ENCODE peak calls at places on chromosomes 11 and 22, in eight cellular contexts. W, U, Z, O, J, G, M and P are unnamed samples.
A peak's percentile ranks its signal among the peaks of the same experiment; 100 is the strongest.

GRCh38 chr11:73233211-73233610 is 15.1 kb downstream of the P2RY2 start:
- ATAC-seq in G (no peak), M (no peak), U (no peak), Z (no peak), J (no peak), O (no peak), W (no peak), P (no peak)

GRCh38 chr11:75561426-75562047 is 516 bp upstream of the SERPINH1 start:
- ATAC-seq in M (no peak), Z (peak; percentile 60), W (no peak), O (no peak), U (no peak), J (no peak), G (no peak), P (no peak)

GRCh38 chr11:74442601-74443000 is 24.7 kb downstream of the KCNE3 start:
- ATAC-seq in J (no peak), U (peak; percentile 80), Z (no peak), O (peak; percentile 62), W (peak; percentile 70), G (no peak), M (no peak), P (no peak)

GRCh38 chr22:38177926-38178604 is 3.6 kb downstream of the PLA2G6 start:
- ATAC-seq in U (peak; percentile 58), M (no peak), G (peak; percentile 63), W (peak; percentile 55), J (no peak), Z (no peak), O (peak; percentile 13), P (no peak)

GRCh38 chr11:33197915-33198727 is 36.8 kb upstream of the CSTF3 start:
- ATAC-seq in W (no peak), Z (no peak), J (no peak), U (no peak), G (no peak), M (no peak), O (peak; percentile 58), P (no peak)

GRCh38 chr22:21000215-21000986 is 1.5 kb downstream of the THAP7 start:
- ATAC-seq in Z (no peak), J (no peak), W (no peak), M (no peak), G (no peak), O (no peak), U (no peak), P (no peak)

GRCh38 chr22:47177334-47177815 is 414.9 kb downstream of the TBC1D22A start:
- ATAC-seq in Z (no peak), W (no peak), M (no peak), J (no peak), O (no peak), G (no peak), U (no peak), P (no peak)

GRCh38 chr22:29907753-29908515 is 25.0 kb downstream of the MTMR3 start:
- ATAC-seq in G (peak; percentile 67), M (no peak), W (peak; percentile 99), Z (no peak), O (peak; percentile 94), U (peak; percentile 96), J (no peak), P (peak; percentile 64)

GRCh38 chr11:33706961-33707360 is 6.3 kb upstream of the C11orf91 start:
- ATAC-seq in Z (no peak), G (no peak), W (no peak), U (no peak), O (no peak), J (no peak), M (no peak), P (no peak)

GRCh38 chr11:128390246-128390645 is 197.1 kb downstream of the ETS1 start:
- ATAC-seq in J (no peak), M (no peak), G (no peak), Z (no peak), U (no peak), O (no peak), W (no peak), P (no peak)

GRCh38 chr11:20661445-20661844 is 7.9 kb upstream of the NELL1 start:
- ATAC-seq in M (no peak), G (no peak), Z (no peak), J (no peak), O (no peak), W (no peak), U (no peak), P (no peak)

GRCh38 chr11:74714904-74715303 is 16.3 kb downstream of the CHRDL2 start:
- ATAC-seq in J (no peak), U (no peak), Z (no peak), W (no peak), O (no peak), G (no peak), M (no peak), P (peak; percentile 86)

GRCh38 chr22:31680764-31681624 is 19.0 kb upstream of the PISD start:
- ATAC-seq in M (no peak), J (no peak), O (no peak), G (no peak), U (no peak), W (peak; percentile 11), Z (no peak), P (no peak)

GRCh38 chr11:95100191-95100648 is 10.6 kb downstream of the ENDOD1 start:
- ATAC-seq in G (no peak), M (no peak), U (no peak), O (no peak), Z (no peak), W (no peak), J (no peak), P (no peak)

GRCh38 chr11:34203377-34203801 is 98.0 kb downstream of the NAT10 start:
- ATAC-seq in M (peak; percentile 29), G (no peak), Z (peak; percentile 46), U (no peak), J (no peak), O (no peak), W (no peak), P (no peak)

GRCh38 chr22:38353142-38353629 is 36.0 kb upstream of the CSNK1E start:
- ATAC-seq in G (peak; percentile 89), Z (peak; percentile 89), O (peak; percentile 96), U (peak; percentile 64), M (peak; percentile 87), W (peak; percentile 53), J (peak; percentile 99), P (peak; percentile 84)

GRCh38 chr11:101497292-101497691 is 86.5 kb downstream of the TRPC6 start:
- ATAC-seq in O (no peak), Z (no peak), J (no peak), U (no peak), M (no peak), W (no peak), G (no peak), P (no peak)

GRCh38 chr11:63444181-63444580 is 46.8 kb downstream of the PLAAT5 start:
- ATAC-seq in M (no peak), U (no peak), G (no peak), W (no peak), Z (no peak), J (no peak), O (no peak), P (peak; percentile 60)

GRCh38 chr11:8055111-8055835 is 25.7 kb upstream of the TUB start:
- ATAC-seq in J (no peak), M (no peak), Z (no peak), U (no peak), G (peak; percentile 10), O (no peak), W (no peak), P (no peak)

GRCh38 chr11:17528906-17529813 is 15.1 kb downstream of the USH1C start:
- ATAC-seq in W (no peak), U (peak; percentile 17), G (no peak), M (no peak), Z (no peak), J (no peak), O (no peak), P (no peak)

GRCh38 chr22:18103527-18104269 is 6.9 kb upstream of the TUBA8 start:
- ATAC-seq in M (no peak), W (no peak), Z (no peak), G (no peak), U (no peak), O (no peak), J (no peak), P (peak; percentile 76)

GRCh38 chr22:36252754-36253522 is at the start of gene APOL1:
- ATAC-seq in U (peak; percentile 37), O (peak; percentile 89), W (peak; percentile 73), Z (peak; percentile 96), M (peak; percentile 91), J (peak; percentile 98), G (peak; percentile 81), P (peak; percentile 82)

GRCh38 chr11:128494418-128495332 is 92.7 kb downstream of the ETS1 start:
- ATAC-seq in Z (peak; percentile 61), M (peak; percentile 42), U (no peak), J (no peak), W (no peak), G (no peak), O (no peak), P (peak; percentile 66)

GRCh38 chr11:35105319-35106063 is 33.5 kb upstream of the CD44 start:
- ATAC-seq in M (no peak), U (no peak), J (no peak), W (no peak), Z (no peak), G (no peak), O (no peak), P (no peak)

GRCh38 chr11:117986981-117987495 is 844 bp downstream of the IL10RA start:
- ATAC-seq in U (no peak), O (no peak), J (peak; percentile 38), G (no peak), W (no peak), Z (peak; percentile 31), M (peak; percentile 44), P (peak; percentile 67)

GRCh38 chr22:23213581-23214341 is 33.5 kb downstream of the BCR start:
- ATAC-seq in U (no peak), W (no peak), M (no peak), O (no peak), J (no peak), G (no peak), Z (no peak), P (no peak)

GRCh38 chr11:125262825-125263218 is 98.3 kb downstream of the PKNOX2 start:
- ATAC-seq in G (no peak), O (peak; percentile 46), M (no peak), J (no peak), Z (no peak), U (no peak), W (no peak), P (no peak)

GRCh38 chr11:29518389-29519174 is 498.2 kb downstream of the KCNA4 start:
- ATAC-seq in J (no peak), Z (no peak), O (no peak), G (peak; percentile 9), W (no peak), U (no peak), M (no peak), P (no peak)

GRCh38 chr11:11946180-11946579 is 62.2 kb downstream of the DKK3 start:
- ATAC-seq in J (no peak), Z (no peak), O (no peak), U (no peak), M (no peak), W (no peak), G (no peak), P (no peak)

GRCh38 chr11:131077340-131077739 is 161.1 kb upstream of the SNX19 start:
- ATAC-seq in O (no peak), Z (no peak), M (no peak), U (no peak), W (peak; percentile 73), G (no peak), J (no peak), P (no peak)

GRCh38 chr11:94544832-94545640 is 1.3 kb downstream of the FUT4 start:
- ATAC-seq in J (no peak), G (no peak), W (no peak), M (no peak), U (no peak), O (peak; percentile 16), Z (no peak), P (no peak)

GRCh38 chr11:78298216-78298860 is 109.6 kb downstream of the USP35 start:
- ATAC-seq in Z (no peak), G (peak; percentile 89), M (no peak), J (no peak), O (no peak), W (no peak), U (no peak), P (peak; percentile 99)